ENCODE peak calls at places on chromosomes 5 and 9, in seven cellular contexts. One of them, this sample, is unnamed.
A peak's percentile ranks its signal among the peaks of the same experiment; 100 is the strongest.

GRCh38 chr5:60092671-60093422 is 199.3 kb upstream of the PDE4D start:
- DNase-seq in GM13977: no peak
- DNase-seq in sigmoid colon: no peak
- DNase-seq in spleen: no peak
- DNase-seq in neural progenitor cell: no peak
- DNase-seq in MM.1S: no peak
- DNase-seq in fibroblast of lung: peak; percentile 89
- DNase-seq in this sample: no peak

GRCh38 chr9:128420651-128421473 is at the start of gene CERCAM:
- DNase-seq in neural progenitor cell: peak; percentile 81
- DNase-seq in GM13977: peak; percentile 92
- DNase-seq in fibroblast of lung: peak; percentile 41
- DNase-seq in sigmoid colon: peak; percentile 78
- DNase-seq in MM.1S: peak; percentile 51
- DNase-seq in spleen: peak; percentile 86
- DNase-seq in this sample: peak; percentile 81

GRCh38 chr5:69113851-69114250 is 20.0 kb downstream of the SLC30A5 start:
- DNase-seq in fibroblast of lung: peak; percentile 11
- DNase-seq in spleen: no peak
- DNase-seq in MM.1S: no peak
- DNase-seq in sigmoid colon: no peak
- DNase-seq in GM13977: no peak
- DNase-seq in neural progenitor cell: no peak
- DNase-seq in this sample: no peak

GRCh38 chr5:15943487-15943886 is 236.1 kb downstream of the MARCHF11 start:
- DNase-seq in GM13977: no peak
- DNase-seq in sigmoid colon: no peak
- DNase-seq in neural progenitor cell: no peak
- DNase-seq in MM.1S: no peak
- DNase-seq in spleen: no peak
- DNase-seq in fibroblast of lung: peak; percentile 81
- DNase-seq in this sample: no peak

GRCh38 chr5:4640793-4641192 is 499.3 kb upstream of the ADAMTS16 start:
- DNase-seq in GM13977: no peak
- DNase-seq in sigmoid colon: no peak
- DNase-seq in spleen: no peak
- DNase-seq in fibroblast of lung: peak; percentile 45
- DNase-seq in MM.1S: no peak
- DNase-seq in neural progenitor cell: peak; percentile 46
- DNase-seq in this sample: no peak

GRCh38 chr5:161105563-161105962 is 253.6 kb upstream of the ATP10B start:
- DNase-seq in sigmoid colon: no peak
- DNase-seq in MM.1S: no peak
- DNase-seq in fibroblast of lung: peak; percentile 70
- DNase-seq in spleen: no peak
- DNase-seq in neural progenitor cell: no peak
- DNase-seq in GM13977: no peak
- DNase-seq in this sample: no peak

GRCh38 chr9:120522558-120522957 is 57.4 kb downstream of the CDK5RAP2 start:
- DNase-seq in fibroblast of lung: no peak
- DNase-seq in MM.1S: no peak
- DNase-seq in spleen: no peak
- DNase-seq in GM13977: no peak
- DNase-seq in sigmoid colon: no peak
- DNase-seq in neural progenitor cell: no peak
- DNase-seq in this sample: no peak

GRCh38 chr9:92438900-92439526 is 14.7 kb upstream of the OMD start:
- DNase-seq in fibroblast of lung: no peak
- DNase-seq in neural progenitor cell: no peak
- DNase-seq in spleen: no peak
- DNase-seq in sigmoid colon: no peak
- DNase-seq in GM13977: no peak
- DNase-seq in MM.1S: peak; percentile 18
- DNase-seq in this sample: no peak

GRCh38 chr5:75640826-75641225 is 29.6 kb downstream of the ANKDD1B start:
- DNase-seq in MM.1S: no peak
- DNase-seq in spleen: no peak
- DNase-seq in neural progenitor cell: no peak
- DNase-seq in GM13977: no peak
- DNase-seq in fibroblast of lung: peak; percentile 49
- DNase-seq in sigmoid colon: no peak
- DNase-seq in this sample: no peak

GRCh38 chr5:52139888-52140580 is 647.7 kb upstream of the ITGA1 start:
- DNase-seq in spleen: no peak
- DNase-seq in fibroblast of lung: no peak
- DNase-seq in GM13977: no peak
- DNase-seq in MM.1S: no peak
- DNase-seq in sigmoid colon: no peak
- DNase-seq in neural progenitor cell: no peak
- DNase-seq in this sample: no peak

GRCh38 chr5:1931590-1932138 is 48.9 kb upstream of the IRX4 start:
- DNase-seq in GM13977: peak; percentile 39
- DNase-seq in fibroblast of lung: no peak
- DNase-seq in neural progenitor cell: peak; percentile 71
- DNase-seq in MM.1S: no peak
- DNase-seq in spleen: no peak
- DNase-seq in sigmoid colon: peak; percentile 75
- DNase-seq in this sample: peak; percentile 67

GRCh38 chr9:76153902-76154629 is 240.2 kb downstream of the RFK start:
- DNase-seq in fibroblast of lung: no peak
- DNase-seq in MM.1S: no peak
- DNase-seq in neural progenitor cell: no peak
- DNase-seq in spleen: no peak
- DNase-seq in GM13977: no peak
- DNase-seq in sigmoid colon: no peak
- DNase-seq in this sample: peak; percentile 54

GRCh38 chr5:1510151-1510561 is 13.6 kb downstream of the LPCAT1 start:
- DNase-seq in spleen: peak; percentile 31
- DNase-seq in sigmoid colon: peak; percentile 30
- DNase-seq in fibroblast of lung: no peak
- DNase-seq in GM13977: no peak
- DNase-seq in neural progenitor cell: no peak
- DNase-seq in MM.1S: no peak
- DNase-seq in this sample: no peak

GRCh38 chr9:107827304-107827703 is 337.7 kb upstream of the KLF4 start:
- DNase-seq in fibroblast of lung: no peak
- DNase-seq in GM13977: peak; percentile 25
- DNase-seq in neural progenitor cell: no peak
- DNase-seq in spleen: no peak
- DNase-seq in sigmoid colon: no peak
- DNase-seq in MM.1S: no peak
- DNase-seq in this sample: no peak

GRCh38 chr9:83208065-83208850 is 145.3 kb upstream of the RASEF start:
- DNase-seq in MM.1S: no peak
- DNase-seq in fibroblast of lung: peak; percentile 29
- DNase-seq in sigmoid colon: no peak
- DNase-seq in neural progenitor cell: no peak
- DNase-seq in GM13977: no peak
- DNase-seq in spleen: peak; percentile 77
- DNase-seq in this sample: no peak

GRCh38 chr9:20624201-20625002 is 2.1 kb upstream of the MLLT3 start:
- DNase-seq in neural progenitor cell: peak; percentile 85
- DNase-seq in fibroblast of lung: peak; percentile 72
- DNase-seq in spleen: peak; percentile 70
- DNase-seq in GM13977: peak; percentile 39
- DNase-seq in sigmoid colon: peak; percentile 74
- DNase-seq in MM.1S: peak; percentile 69
- DNase-seq in this sample: peak; percentile 48

GRCh38 chr5:531101-531748 is 7.0 kb upstream of the SLC9A3 start:
- DNase-seq in fibroblast of lung: no peak
- DNase-seq in spleen: peak; percentile 68
- DNase-seq in sigmoid colon: no peak
- DNase-seq in GM13977: no peak
- DNase-seq in MM.1S: no peak
- DNase-seq in neural progenitor cell: peak; percentile 38
- DNase-seq in this sample: peak; percentile 47

GRCh38 chr5:159764283-159764927 is 151.9 kb upstream of the ADRA1B start:
- DNase-seq in MM.1S: no peak
- DNase-seq in sigmoid colon: no peak
- DNase-seq in neural progenitor cell: no peak
- DNase-seq in spleen: no peak
- DNase-seq in fibroblast of lung: peak; percentile 93
- DNase-seq in GM13977: no peak
- DNase-seq in this sample: no peak

GRCh38 chr9:124122321-124122720 is 110.8 kb downstream of the LHX2 start:
- DNase-seq in GM13977: no peak
- DNase-seq in sigmoid colon: no peak
- DNase-seq in spleen: no peak
- DNase-seq in MM.1S: no peak
- DNase-seq in fibroblast of lung: peak; percentile 25
- DNase-seq in neural progenitor cell: no peak
- DNase-seq in this sample: no peak

GRCh38 chr9:87810691-87811178 is 71.9 kb upstream of the SPATA31E1 start:
- DNase-seq in spleen: no peak
- DNase-seq in sigmoid colon: no peak
- DNase-seq in fibroblast of lung: no peak
- DNase-seq in MM.1S: no peak
- DNase-seq in GM13977: no peak
- DNase-seq in neural progenitor cell: no peak
- DNase-seq in this sample: no peak

GRCh38 chr9:20732118-20732517 is 48.1 kb downstream of the FOCAD start:
- DNase-seq in GM13977: no peak
- DNase-seq in neural progenitor cell: no peak
- DNase-seq in fibroblast of lung: peak; percentile 87
- DNase-seq in spleen: no peak
- DNase-seq in MM.1S: no peak
- DNase-seq in sigmoid colon: no peak
- DNase-seq in this sample: no peak

GRCh38 chr5:124888050-124888506 is 141.6 kb upstream of the ZNF608 start:
- DNase-seq in neural progenitor cell: peak; percentile 30
- DNase-seq in fibroblast of lung: no peak
- DNase-seq in sigmoid colon: no peak
- DNase-seq in MM.1S: no peak
- DNase-seq in GM13977: no peak
- DNase-seq in spleen: no peak
- DNase-seq in this sample: peak; percentile 29
- TF ChIP-seq CTCF in neural progenitor cell: peak; percentile 47
- TF ChIP-seq CTCF in fibroblast of lung: no peak
- TF ChIP-seq CTCF in sigmoid colon: no peak
- TF ChIP-seq CTCF in MM.1S: no peak
- TF ChIP-seq CTCF in GM13977: peak; percentile 6
- TF ChIP-seq CTCF in spleen: no peak
- TF ChIP-seq CTCF in this sample: peak; percentile 15

DNA sequence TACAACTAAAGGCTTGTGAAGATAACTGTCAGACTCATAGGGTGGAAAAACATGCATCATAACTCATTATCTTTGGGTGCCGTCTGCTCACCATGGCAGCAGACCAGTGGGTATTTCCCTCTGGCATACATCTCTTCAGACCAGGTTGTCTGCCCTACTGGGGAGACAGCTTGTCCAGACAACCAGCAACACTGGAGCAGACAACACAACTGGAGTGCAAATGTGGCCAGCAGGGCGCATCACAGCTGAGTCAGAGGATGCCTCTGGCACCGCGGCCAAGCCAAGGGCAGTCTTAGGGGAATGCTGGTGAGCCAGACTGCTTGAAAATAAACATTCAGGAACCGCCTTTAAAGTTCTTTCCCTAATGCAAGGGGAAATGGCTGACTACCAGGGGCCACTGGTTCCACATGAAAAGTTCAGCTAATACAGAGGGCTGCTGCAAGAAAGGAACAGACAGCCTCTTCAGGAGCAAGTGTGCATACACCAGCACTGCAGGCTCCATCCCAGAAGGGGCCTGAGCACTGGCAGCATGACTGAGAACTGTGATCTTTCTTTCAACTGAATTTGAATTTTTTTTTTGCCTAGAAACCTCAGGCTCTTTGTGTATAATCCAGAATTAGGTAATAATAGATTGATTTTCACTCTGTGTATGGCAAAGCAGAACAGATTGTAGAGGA is 77.3 kb downstream of the MAMDC2 start:
- DNase-seq in neural progenitor cell: peak; percentile 12
- DNase-seq in sigmoid colon: peak; percentile 89
- DNase-seq in GM13977: no peak
- DNase-seq in MM.1S: no peak
- DNase-seq in fibroblast of lung: peak; percentile 99
- DNase-seq in spleen: no peak
- DNase-seq in this sample: no peak
- TF ChIP-seq CTCF in neural progenitor cell: no peak
- TF ChIP-seq CTCF in sigmoid colon: peak; percentile 5
- TF ChIP-seq CTCF in GM13977: no peak
- TF ChIP-seq CTCF in MM.1S: no peak
- TF ChIP-seq CTCF in fibroblast of lung: peak; percentile 30
- TF ChIP-seq CTCF in spleen: no peak
- TF ChIP-seq CTCF in this sample: no peak

GRCh38 chr9:77866882-77867281 is 164.7 kb downstream of the GNAQ start:
- DNase-seq in spleen: no peak
- DNase-seq in fibroblast of lung: no peak
- DNase-seq in GM13977: no peak
- DNase-seq in MM.1S: no peak
- DNase-seq in neural progenitor cell: no peak
- DNase-seq in sigmoid colon: no peak
- DNase-seq in this sample: no peak

GRCh38 chr9:77865385-77865784 is 166.2 kb downstream of the GNAQ start:
- DNase-seq in fibroblast of lung: no peak
- DNase-seq in sigmoid colon: no peak
- DNase-seq in MM.1S: no peak
- DNase-seq in spleen: no peak
- DNase-seq in GM13977: no peak
- DNase-seq in neural progenitor cell: no peak
- DNase-seq in this sample: no peak

DNA sequence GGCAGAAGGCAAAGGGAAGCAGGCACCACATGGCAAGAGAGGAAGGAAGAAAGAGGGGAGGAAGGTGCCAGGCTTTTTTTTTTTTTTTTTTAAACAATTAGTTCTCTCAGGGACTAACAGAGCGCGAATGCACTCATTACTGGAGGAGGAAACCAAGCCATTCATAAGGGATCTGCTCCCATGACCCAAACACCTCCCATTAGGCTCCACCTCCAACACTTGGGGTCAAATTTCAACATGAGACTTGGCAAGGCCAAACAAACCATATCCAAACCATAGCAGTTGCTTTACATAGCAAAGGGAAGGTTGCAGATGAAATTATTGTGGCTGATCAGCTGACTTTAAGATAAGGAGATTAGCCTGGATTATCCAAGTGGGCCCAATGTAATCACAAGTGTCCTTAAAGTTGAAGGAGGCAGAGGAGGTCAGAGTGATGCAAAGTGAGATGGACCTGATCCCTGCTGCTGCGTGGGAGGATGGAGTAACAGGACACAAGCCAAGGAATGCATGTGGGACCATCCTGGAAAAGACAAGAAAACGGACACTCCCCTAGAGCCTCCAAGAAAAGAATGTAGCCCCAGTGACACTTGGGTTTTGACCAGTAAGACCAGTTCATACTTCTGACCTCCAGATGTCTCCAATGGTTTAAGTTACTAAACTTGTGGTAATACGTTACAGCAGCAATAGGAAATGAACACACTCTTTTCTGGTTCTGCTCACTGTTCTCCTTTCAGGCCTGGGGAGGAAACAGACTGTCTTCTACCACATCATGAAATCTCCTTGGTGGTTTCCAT is 167.3 kb downstream of the GNAQ start:
- DNase-seq in GM13977: peak; percentile 31
- DNase-seq in fibroblast of lung: peak; percentile 34
- DNase-seq in MM.1S: no peak
- DNase-seq in neural progenitor cell: no peak
- DNase-seq in sigmoid colon: no peak
- DNase-seq in spleen: no peak
- DNase-seq in this sample: no peak
- TF ChIP-seq CTCF in GM13977: no peak
- TF ChIP-seq CTCF in fibroblast of lung: no peak
- TF ChIP-seq CTCF in MM.1S: no peak
- TF ChIP-seq CTCF in neural progenitor cell: no peak
- TF ChIP-seq CTCF in sigmoid colon: no peak
- TF ChIP-seq CTCF in spleen: no peak
- TF ChIP-seq CTCF in this sample: no peak

GRCh38 chr9:86589273-86589672 is 235.1 kb upstream of the TUT7 start:
- DNase-seq in fibroblast of lung: no peak
- DNase-seq in MM.1S: no peak
- DNase-seq in neural progenitor cell: peak; percentile 42
- DNase-seq in spleen: no peak
- DNase-seq in GM13977: no peak
- DNase-seq in sigmoid colon: no peak
- DNase-seq in this sample: no peak
- TF ChIP-seq CTCF in fibroblast of lung: no peak
- TF ChIP-seq CTCF in MM.1S: no peak
- TF ChIP-seq CTCF in neural progenitor cell: peak; percentile 58
- TF ChIP-seq CTCF in spleen: no peak
- TF ChIP-seq CTCF in GM13977: no peak
- TF ChIP-seq CTCF in sigmoid colon: no peak
- TF ChIP-seq CTCF in this sample: no peak

This sample was measured in nephron progenitor cell.